ENCODE peak calls at places on chromosomes 12 and 14, in ten cellular contexts. C is right atrium auricular region, U is transverse colon, H is MM.1S, I is tibial artery, O is esophagus muscularis mucosa, A is stomach, E is psoas muscle, D is SK-N-SH, W is heart left ventricle. V is an unnamed sample. For H3K27me3, the result is how much of the 10 kb centered on the place peaks cover.

GRCh38 chr12:92486443-92487137 is 216.2 kb upstream of the PLEKHG7 start:
- DNase-seq in W (no peak), O (no peak), U (no peak), A (no peak), I (no peak), E (no peak), D (no peak), H (no peak), C (no peak), V (no peak)

GRCh38 chr12:69157023-69157655 is 82.2 kb upstream of the CPSF6 start:
- DNase-seq in E (peak), W (peak), A (peak), C (peak), U (peak), O (peak), D (peak), I (peak), H (peak), V (peak)

GRCh38 chr14:93797071-93797470 is 8.8 kb upstream of the PRIMA1 start:
- DNase-seq in D (no peak), H (no peak), A (no peak), O (no peak), U (no peak), E (no peak), C (no peak), W (no peak), I (no peak), V (no peak)

GRCh38 chr12:89366676-89367364 is 14.5 kb upstream of the DUSP6 start:
- DNase-seq in H (no peak), D (no peak), O (no peak), I (no peak), A (no peak), E (no peak), W (no peak), U (no peak), C (no peak), V (no peak)

GRCh38 chr12:49389092-49389703 is 21.9 kb downstream of the SPATS2 start:
- DNase-seq in E (peak), H (no peak), I (no peak), W (peak), C (no peak), A (peak), U (peak), D (no peak), O (no peak), V (no peak)

GRCh38 chr12:46958093-46958492 is 121.3 kb upstream of the PCED1B start:
- DNase-seq in E (no peak), O (no peak), U (no peak), D (no peak), I (no peak), C (no peak), A (no peak), H (no peak), W (no peak), V (no peak)

GRCh38 chr12:103348935-103349334 is 146.8 kb downstream of the C12orf42 start:
- DNase-seq in U (no peak), E (no peak), C (no peak), A (no peak), W (no peak), H (no peak), D (no peak), O (no peak), I (no peak), V (no peak)

GRCh38 chr12:5328669-5329068 is 103.2 kb upstream of the NTF3 start:
- DNase-seq in H (no peak), W (no peak), A (no peak), U (no peak), O (no peak), C (no peak), E (no peak), D (no peak), I (no peak), V (no peak)

GRCh38 chr12:105852958-105853357 is 285.8 kb downstream of the NUAK1 start:
- DNase-seq in E (peak), D (no peak), U (no peak), O (no peak), A (no peak), C (peak), W (peak), H (no peak), I (no peak), V (no peak)

GRCh38 chr14:52801014-52801708 is 9.8 kb upstream of the GNPNAT1 start:
- DNase-seq in A (no peak), C (no peak), I (no peak), W (no peak), E (peak), H (no peak), D (no peak), O (no peak), U (no peak), V (peak)

GRCh38 chr12:50072198-50072907 is 12.8 kb upstream of the SMARCD1 start:
- DNase-seq in H (no peak), E (no peak), I (no peak), D (no peak), O (no peak), U (no peak), A (no peak), W (no peak), C (no peak), V (no peak)

GRCh38 chr12:46958599-46959290 is 120.7 kb upstream of the PCED1B start:
- DNase-seq in C (no peak), O (no peak), I (no peak), H (no peak), D (no peak), A (no peak), W (no peak), E (no peak), U (no peak), V (no peak)

GRCh38 chr14:64539186-64539552 is 1.4 kb upstream of the HSPA2 start:
- DNase-seq in W (no peak), O (no peak), I (no peak), H (no peak), A (no peak), U (no peak), E (no peak), C (no peak), D (no peak), V (no peak)

GRCh38 chr14:76975865-76976622 is 52.5 kb downstream of the IRF2BPL start:
- DNase-seq in W (no peak), D (no peak), I (no peak), U (no peak), O (no peak), C (no peak), E (no peak), A (no peak), H (no peak), V (peak)

GRCh38 chr12:53208877-53209463 is 1.9 kb upstream of the ITGB7 start:
- DNase-seq in O (no peak), E (no peak), C (no peak), A (no peak), D (no peak), H (peak), W (no peak), I (no peak), U (no peak), V (no peak)

GRCh38 chr12:117028254-117028653 is 71.0 kb downstream of the TESC start:
- DNase-seq in W (no peak), O (no peak), I (no peak), E (no peak), C (no peak), D (no peak), A (peak), H (no peak), U (no peak), V (peak)

GRCh38 chr12:108102363-108102762 is 26.7 kb upstream of the WSCD2 start:
- DNase-seq in E (no peak), A (no peak), D (no peak), W (no peak), O (no peak), I (no peak), C (no peak), H (no peak), U (no peak), V (no peak)

GRCh38 chr12:89977356-89978185 is 268.9 kb upstream of the ATP2B1 start:
- DNase-seq in H (no peak), D (no peak), O (no peak), W (no peak), A (no peak), I (no peak), C (no peak), U (no peak), E (no peak), V (no peak)

GRCh38 chr12:76198839-76199238 is 114.4 kb upstream of the NAP1L1 start:
- DNase-seq in C (no peak), D (no peak), I (no peak), U (no peak), E (no peak), W (no peak), O (no peak), H (no peak), A (no peak), V (no peak)

GRCh38 chr12:6466184-6466573 is 4.3 kb downstream of the VAMP1 start:
- DNase-seq in O (no peak), A (no peak), D (no peak), U (no peak), E (no peak), C (no peak), W (no peak), H (no peak), I (no peak), V (no peak)

GRCh38 chr12:78797201-78797931 is 67.2 kb upstream of the SYT1 start:
- DNase-seq in D (no peak), U (no peak), W (no peak), I (no peak), O (no peak), A (no peak), H (no peak), C (no peak), E (no peak), V (no peak)

GRCh38 chr14:52069617-52070431 is 965 bp upstream of the NID2 start:
- DNase-seq in W (no peak), I (peak), O (peak), U (peak), E (peak), A (no peak), H (no peak), D (no peak), C (no peak), V (no peak)

GRCh38 chr12:132492951-132493350 is 3.0 kb downstream of the FBRSL1 start:
- DNase-seq in I (no peak), E (no peak), U (no peak), O (no peak), D (no peak), C (no peak), H (no peak), W (no peak), A (no peak), V (no peak)

GRCh38 chr14:106586098-106586704 is 1059.8 kb downstream of the TMEM121 start:
- DNase-seq in A (peak), O (no peak), C (no peak), I (no peak), E (no peak), H (peak), W (no peak), D (peak), U (peak), V (peak)

GRCh38 chr12:3603576-3603975 is 112.6 kb downstream of the PRMT8 start:
- DNase-seq in D (no peak), O (no peak), U (no peak), I (no peak), H (no peak), E (no peak), C (no peak), W (no peak), A (no peak), V (no peak)

GRCh38 chr12:3607039-3607719 is 116.2 kb downstream of the PRMT8 start:
- DNase-seq in O (no peak), C (no peak), A (no peak), H (no peak), I (no peak), E (no peak), D (no peak), U (no peak), W (no peak), V (no peak)

GRCh38 chr12:3604281-3604680 is 113.3 kb downstream of the PRMT8 start:
- DNase-seq in C (no peak), D (peak), A (no peak), O (no peak), I (no peak), H (no peak), U (no peak), E (no peak), W (no peak), V (no peak)

GRCh38 chr12:3606101-3606500 is 115.1 kb downstream of the PRMT8 start:
- DNase-seq in U (no peak), H (no peak), W (no peak), A (no peak), I (no peak), O (no peak), C (no peak), D (no peak), E (no peak), V (no peak)

DNA sequence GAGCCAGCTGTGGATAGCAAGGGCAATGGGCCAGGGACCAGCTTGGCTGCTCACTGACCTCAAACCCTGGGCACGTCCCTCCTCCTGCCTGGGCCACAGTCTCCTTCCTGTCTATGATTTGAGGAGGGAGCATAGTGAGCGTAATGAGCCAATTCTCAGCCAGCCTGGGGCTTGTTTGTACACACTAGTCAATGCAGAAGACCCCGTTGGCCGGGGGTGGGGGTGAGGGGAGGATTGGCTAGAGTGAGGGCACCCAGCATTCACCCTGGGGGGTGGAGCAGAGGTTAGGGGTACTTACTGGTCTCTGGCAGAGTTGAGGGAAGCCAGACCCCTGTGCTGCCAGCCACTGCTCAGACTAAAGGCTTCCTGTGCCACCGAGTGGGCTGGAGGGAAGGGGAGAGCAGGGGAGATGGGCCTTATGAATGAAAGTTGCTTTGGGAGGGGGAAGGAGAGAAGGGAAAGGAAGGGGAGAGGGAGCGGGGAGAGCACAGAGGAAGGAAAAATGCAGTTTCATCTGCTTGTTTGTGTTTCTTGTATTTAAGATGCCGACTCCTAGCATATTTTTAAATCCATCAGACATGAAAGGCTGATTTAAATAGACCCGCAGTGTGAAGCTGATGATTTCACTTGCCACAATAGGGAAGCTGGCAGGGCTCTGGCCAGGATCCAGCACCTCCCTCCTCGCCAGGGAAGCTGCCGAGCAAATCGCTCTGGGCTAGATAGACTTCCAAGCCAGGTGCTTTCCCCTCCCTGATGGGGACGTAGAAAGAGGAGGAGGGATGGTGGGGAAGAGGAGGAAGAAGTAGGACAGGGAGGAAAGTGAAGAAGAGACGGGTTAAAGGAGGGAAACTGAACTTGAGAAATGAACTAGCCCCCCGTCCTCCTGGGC is 114.0 kb downstream of the PRMT8 start:
- DNase-seq in C (no peak), A (peak), E (peak), D (peak), U (peak), O (no peak), W (peak), H (no peak), I (no peak), V (peak)
- H3K4me3 ChIP-seq in C (no peak), A (no peak), E (no peak), D (no peak), U (no peak), O (no peak), W (no peak), H (no peak), I (no peak), V (no peak)

GRCh38 chr12:77477907-77478533 is 352.7 kb upstream of the NAV3 start:
- DNase-seq in C (no peak), U (no peak), A (no peak), H (no peak), E (no peak), I (no peak), O (no peak), D (no peak), W (no peak), V (no peak)
- H3K27me3 ChIP-seq in C (under half), U (under half), A (under half), H (under half), E (under half), I (under half), O (under half), D (under half), W (under half), V (under half)

DNA sequence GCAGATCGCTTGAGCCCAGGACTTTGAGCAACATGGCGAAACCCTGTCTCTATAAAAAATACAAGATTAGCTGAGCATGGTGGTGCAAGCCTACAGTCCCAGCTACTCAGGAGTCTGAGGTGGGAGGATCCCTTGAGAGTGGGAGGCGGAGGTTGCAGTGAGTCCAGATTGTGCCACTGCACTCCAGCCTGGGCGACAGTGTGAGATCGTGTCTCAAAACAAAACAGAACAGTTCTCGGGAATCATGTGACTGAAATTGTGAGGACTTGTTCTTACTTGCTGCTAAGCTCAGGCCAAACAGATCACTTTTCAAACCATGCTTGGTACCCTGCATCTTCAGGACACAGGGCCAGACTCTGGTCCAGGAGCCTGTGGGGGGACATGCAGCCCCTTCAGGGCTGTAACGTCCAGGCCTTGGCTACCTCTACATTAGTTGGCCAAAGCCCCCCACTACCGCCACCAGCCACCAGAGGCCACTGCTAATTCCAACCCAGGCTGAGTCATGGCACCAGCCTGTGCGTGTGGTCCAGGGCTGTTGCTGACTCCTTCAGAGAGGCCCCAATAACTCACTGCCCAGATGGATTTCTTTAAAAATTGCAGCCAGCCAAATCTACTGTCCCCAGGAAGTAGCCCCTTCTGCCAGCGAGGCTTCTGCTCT is 33.4 kb upstream of the SYNDIG1L start:
- DNase-seq in U (no peak), E (peak), D (peak), W (no peak), H (no peak), I (no peak), C (peak), O (no peak), A (no peak), V (no peak)
- TF ChIP-seq CTCF in U (peak), E (peak), D (peak), W (peak), H (peak), I (peak), C (peak), O (peak), A (no peak), V (peak)

GRCh38 chr14:102238766-102239165 is 66.2 kb downstream of the MOK start:
- DNase-seq in W (no peak), E (no peak), O (no peak), A (no peak), H (no peak), U (no peak), C (no peak), I (no peak), D (no peak), V (no peak)

GRCh38 chr14:102235275-102235897 is 69.6 kb downstream of the MOK start:
- DNase-seq in O (no peak), W (peak), H (peak), D (peak), E (peak), C (peak), A (peak), U (peak), I (peak), V (peak)

GRCh38 chr14:102238131-102238530 is 66.8 kb downstream of the MOK start:
- DNase-seq in C (no peak), D (no peak), I (no peak), E (no peak), U (no peak), W (no peak), H (no peak), O (no peak), A (no peak), V (no peak)

GRCh38 chr14:102234331-102235264 is 70.4 kb downstream of the MOK start:
- DNase-seq in C (no peak), A (no peak), D (no peak), E (no peak), H (no peak), U (no peak), O (no peak), I (no peak), W (no peak), V (no peak)

DNA sequence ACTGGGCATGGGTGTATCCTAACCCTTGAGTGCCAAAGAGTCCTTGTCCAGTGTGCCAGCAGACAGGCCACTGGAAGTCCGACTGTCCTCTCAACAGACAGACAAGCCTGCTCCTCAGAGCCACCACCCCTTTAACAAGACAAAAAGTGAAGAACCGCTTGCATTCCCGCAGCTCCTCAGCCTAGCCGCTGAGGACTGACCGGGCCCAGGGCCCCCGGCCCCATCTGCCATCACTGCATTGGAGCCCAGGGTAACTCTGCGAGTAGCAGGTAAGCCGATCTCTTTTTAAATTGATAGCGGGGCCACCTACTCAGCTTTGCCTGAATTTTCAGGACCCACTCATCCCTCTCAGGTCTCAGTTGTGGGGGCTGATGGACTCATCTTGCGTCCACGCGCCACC is 68.9 kb downstream of the MOK start:
- DNase-seq in D (no peak), H (no peak), E (no peak), O (no peak), W (no peak), I (no peak), C (no peak), U (no peak), A (no peak), V (no peak)
- H3K4me3 ChIP-seq in D (no peak), H (no peak), E (no peak), O (no peak), W (no peak), I (no peak), C (no peak), U (no peak), A (no peak), V (no peak)

GRCh38 chr14:54867011-54867410 is 35.6 kb downstream of the GCH1 start:
- DNase-seq in H (no peak), D (peak), E (no peak), O (no peak), U (no peak), W (no peak), A (no peak), I (no peak), C (no peak), V (no peak)

GRCh38 chr14:54864526-54864925 is 38.1 kb downstream of the GCH1 start:
- DNase-seq in C (no peak), D (no peak), W (no peak), O (no peak), E (no peak), I (no peak), U (no peak), A (no peak), H (no peak), V (no peak)

DNA sequence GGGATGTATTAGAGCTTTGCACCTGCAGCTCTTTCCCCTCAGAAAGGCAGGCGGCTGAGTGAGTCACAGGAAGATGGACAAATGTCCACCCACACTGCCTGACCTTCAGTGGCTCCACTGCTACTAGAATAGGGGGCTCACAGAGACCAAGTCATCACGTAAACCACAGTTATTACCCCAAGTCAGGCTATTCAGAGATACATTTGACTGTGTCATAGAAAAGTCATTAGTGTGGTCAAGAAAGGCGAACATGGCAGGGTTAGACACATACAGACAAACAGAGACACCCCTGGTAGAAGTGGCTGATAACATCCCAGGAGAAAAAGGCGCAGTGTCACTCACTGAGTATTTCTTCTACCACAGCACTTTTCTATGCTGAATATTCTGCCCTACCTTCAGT is 36.0 kb downstream of the GCH1 start:
- DNase-seq in H (no peak), E (no peak), I (no peak), U (no peak), A (no peak), O (no peak), C (no peak), W (no peak), D (no peak), V (no peak)
- H3K27me3 ChIP-seq in H (under half), E (under half), I (under half), U (under half), A (under half), O (under half), C (under half), W (under half), D (under half), V (under half)